ENCODE peak calls at places on chromosomes 7 and 10, in seven cellular contexts. O is fibroblast of pulmonary artery, B is foreskin fibroblast, I is endothelial cell of umbilical vein, M is progenitor cell of endocrine pancreas, X is sigmoid colon, H is A549. P is an unnamed sample.

GRCh38 chr7:140022582-140023211 is 40.1 kb downstream of the PARP12 start:
- DNase-seq in O (peak), B (peak), M (no peak), X (no peak), H (no peak), I (peak), P (no peak)

GRCh38 chr10:42926831-42927230 is 144.2 kb downstream of the BMS1 start:
- DNase-seq in H (no peak), X (no peak), O (peak), I (no peak), B (no peak), M (no peak), P (no peak)

GRCh38 chr10:124694467-124695195 is 49.5 kb downstream of the FAM53B start:
- DNase-seq in X (no peak), M (no peak), O (no peak), H (no peak), I (no peak), B (no peak), P (no peak)

GRCh38 chr10:57314046-57314445 is 953.0 kb upstream of the ZWINT start:
- DNase-seq in M (no peak), O (no peak), I (no peak), H (no peak), X (no peak), B (no peak), P (no peak)

GRCh38 chr7:157464971-157465481 is 128.2 kb downstream of the DNAJB6 start:
- DNase-seq in H (no peak), B (no peak), O (no peak), I (no peak), X (peak), M (no peak), P (no peak)

GRCh38 chr7:78248867-78249266 is 450.3 kb downstream of the PHTF2 start:
- DNase-seq in H (no peak), I (no peak), M (no peak), X (no peak), B (no peak), O (no peak), P (no peak)

GRCh38 chr7:104529567-104529966 is 201.2 kb downstream of the LHFPL3 start:
- DNase-seq in H (no peak), O (no peak), X (no peak), M (no peak), I (no peak), B (no peak), P (no peak)

GRCh38 chr7:96388620-96389383 is 66.9 kb upstream of the SLC25A13 start:
- DNase-seq in O (peak), M (no peak), X (no peak), I (peak), B (peak), H (no peak), P (peak)

GRCh38 chr10:61970182-61971015 is 68.9 kb downstream of the ARID5B start:
- DNase-seq in O (peak), H (no peak), M (no peak), X (no peak), B (no peak), I (peak), P (no peak)

GRCh38 chr10:92688927-92689662 is 660 bp upstream of the HHEX start:
- DNase-seq in X (peak), O (peak), I (peak), B (no peak), M (peak), H (no peak), P (no peak)

GRCh38 chr10:63671317-63671937 is 150.2 kb downstream of the REEP3 start:
- DNase-seq in H (no peak), B (peak), O (peak), I (peak), M (no peak), X (no peak), P (peak)

GRCh38 chr7:117871401-117871777 is 1.9 kb downstream of the CTTNBP2 start:
- DNase-seq in M (no peak), H (no peak), B (no peak), O (no peak), I (no peak), X (no peak), P (no peak)

GRCh38 chr7:96414931-96415292 is 93.0 kb upstream of the SLC25A13 start:
- DNase-seq in B (no peak), M (no peak), X (no peak), H (no peak), I (peak), O (peak), P (no peak)

GRCh38 chr10:11354823-11355222 is 256.6 kb downstream of the USP6NL start:
- DNase-seq in H (no peak), B (no peak), I (no peak), O (no peak), M (no peak), X (peak), P (no peak)

GRCh38 chr7:114835861-114836260 is 86.0 kb upstream of the MDFIC start:
- DNase-seq in M (no peak), O (no peak), I (no peak), X (no peak), H (no peak), B (no peak), P (no peak)

GRCh38 chr7:12111461-12112405 is 99.4 kb upstream of the TMEM106B start:
- DNase-seq in X (peak), B (peak), M (peak), O (peak), H (no peak), I (peak), P (no peak)

GRCh38 chr10:58278274-58278961 is 9.5 kb downstream of the CISD1 start:
- DNase-seq in I (no peak), M (no peak), O (no peak), X (no peak), H (no peak), B (no peak), P (no peak)

GRCh38 chr10:50629495-50630122 is 5.9 kb upstream of the SGMS1 start:
- DNase-seq in X (no peak), H (no peak), O (no peak), M (no peak), B (no peak), I (no peak), P (no peak)

GRCh38 chr7:2483495-2483894 is 7.3 kb upstream of the GRIFIN start:
- DNase-seq in H (no peak), X (no peak), B (no peak), O (no peak), I (no peak), M (no peak), P (no peak)

GRCh38 chr10:103852189-103852711 is 3.1 kb downstream of the SH3PXD2A start:
- DNase-seq in M (no peak), X (peak), I (no peak), O (peak), B (peak), H (no peak), P (no peak)

GRCh38 chr10:6918305-6918704 is 338.2 kb upstream of the PRKCQ start:
- DNase-seq in X (no peak), M (no peak), I (no peak), O (no peak), H (no peak), B (no peak), P (no peak)

GRCh38 chr7:104106106-104106505 is 101.7 kb downstream of the ORC5 start:
- DNase-seq in I (peak), X (no peak), H (no peak), O (peak), M (no peak), B (peak), P (no peak)

GRCh38 chr7:44615149-44615611 is 8.8 kb downstream of the OGDH start:
- DNase-seq in H (no peak), O (no peak), X (peak), I (peak), M (no peak), B (no peak), P (no peak)

GRCh38 chr7:152145853-152146466 is 120.5 kb downstream of the GALNT11 start:
- DNase-seq in B (peak), X (no peak), M (no peak), I (peak), H (peak), O (peak), P (peak)

GRCh38 chr10:22245567-22245966 is 27.8 kb upstream of the EBLN1 start:
- DNase-seq in H (no peak), I (peak), O (peak), M (no peak), B (no peak), X (no peak), P (no peak)

GRCh38 chr7:4189151-4189570 is 492.9 kb upstream of the FOXK1 start:
- DNase-seq in I (no peak), B (peak), H (no peak), M (no peak), O (peak), X (peak), P (no peak)

GRCh38 chr7:87152897-87153641 is 816 bp downstream of the DMTF1 start:
- DNase-seq in X (peak), H (peak), B (no peak), I (peak), O (peak), M (no peak), P (no peak)

GRCh38 chr10:29501692-29502091 is 133.1 kb downstream of the SVIL start:
- DNase-seq in O (peak), M (no peak), B (peak), H (peak), I (no peak), X (no peak), P (peak)

GRCh38 chr7:122970740-122971725 is 24.5 kb downstream of the TAS2R16 start:
- DNase-seq in H (no peak), I (no peak), O (no peak), B (no peak), M (no peak), X (no peak), P (no peak)

GRCh38 chr10:76315240-76315639 is 883.8 kb downstream of the LRMDA start:
- DNase-seq in M (no peak), B (no peak), X (no peak), I (no peak), H (no peak), O (no peak), P (no peak)

DNA sequence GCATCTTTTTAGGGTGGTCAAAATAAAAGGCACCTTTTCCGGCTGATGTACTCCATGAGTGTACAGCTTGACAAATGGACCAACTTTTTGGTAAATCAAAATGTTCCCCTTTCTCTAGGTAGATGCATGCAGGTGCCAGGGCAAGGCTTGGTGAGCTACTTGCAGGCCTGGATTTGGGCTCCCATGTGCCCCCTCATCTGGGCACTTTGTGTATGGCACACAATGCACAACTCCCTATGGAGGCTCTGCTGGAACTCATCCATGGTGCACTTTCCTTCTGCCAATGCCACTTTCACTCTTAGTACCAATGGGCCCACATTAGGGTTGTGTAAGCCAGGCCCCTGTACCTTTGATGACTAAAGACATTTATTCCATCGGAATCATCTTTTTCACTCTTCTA is 300.8 kb downstream of the SDHAF3 start:
- DNase-seq in I (no peak), M (no peak), X (no peak), B (no peak), H (no peak), O (no peak), P (no peak)
- TF ChIP-seq CTCF in I (no peak), M (no peak), X (no peak), B (no peak), H (no peak), O (no peak), P (no peak)

GRCh38 chr10:127085957-127086356 is 110.4 kb downstream of the INSYN2A start:
- DNase-seq in H (no peak), X (no peak), B (no peak), O (no peak), I (no peak), M (no peak), P (no peak)
- TF ChIP-seq CTCF in H (no peak), X (no peak), B (no peak), O (no peak), I (no peak), M (no peak), P (no peak)

DNA sequence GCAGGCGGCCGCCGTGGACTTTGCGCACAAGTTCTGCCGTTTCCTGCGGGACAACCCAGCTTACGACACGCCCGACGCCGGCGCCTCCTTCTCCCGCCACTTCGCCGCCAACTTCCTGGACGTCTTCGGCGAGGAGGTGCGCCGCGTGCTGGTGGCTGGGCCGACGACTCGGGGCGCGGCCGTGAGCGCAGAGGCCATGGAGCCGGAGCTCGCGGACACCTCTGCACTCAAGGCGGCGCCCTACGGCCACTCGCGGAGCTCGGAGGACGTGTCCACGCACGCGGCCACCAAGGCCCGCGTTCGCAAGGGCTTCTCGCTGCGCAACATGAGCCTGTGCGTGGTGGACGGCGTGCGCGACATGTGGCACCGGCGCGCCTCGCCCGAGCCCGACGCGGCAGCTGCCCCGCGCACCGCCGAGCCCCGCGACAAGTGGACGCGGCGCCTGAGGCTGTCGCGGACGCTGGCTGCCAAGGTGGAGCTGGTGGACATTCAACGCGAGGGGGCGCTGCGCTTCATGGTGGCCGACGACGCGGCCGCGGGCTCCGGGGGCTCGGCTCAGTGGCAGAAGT is 14.1 kb downstream of the SH2B2 start:
- DNase-seq in M (no peak), B (no peak), H (no peak), X (no peak), O (no peak), I (no peak), P (no peak)
- TF ChIP-seq CTCF in M (peak), B (no peak), H (no peak), X (no peak), O (no peak), I (peak), P (peak)

GRCh38 chr7:108066486-108066885 is 63.5 kb upstream of the LAMB1 start:
- DNase-seq in X (no peak), M (no peak), H (no peak), I (peak), B (no peak), O (no peak), P (no peak)

GRCh38 chr7:108063520-108063933 is 60.6 kb upstream of the LAMB1 start:
- DNase-seq in H (no peak), M (no peak), I (no peak), X (no peak), B (no peak), O (no peak), P (no peak)

GRCh38 chr7:108059526-108059925 is 56.6 kb upstream of the LAMB1 start:
- DNase-seq in B (no peak), I (no peak), X (no peak), H (no peak), O (peak), M (no peak), P (no peak)

GRCh38 chr7:108057951-108058391 is 55.0 kb upstream of the LAMB1 start:
- DNase-seq in O (no peak), X (no peak), H (no peak), I (no peak), B (no peak), M (no peak), P (no peak)

GRCh38 chr7:108062250-108063014 is 59.5 kb upstream of the LAMB1 start:
- DNase-seq in I (no peak), B (no peak), X (no peak), O (no peak), M (no peak), H (no peak), P (no peak)
- TF ChIP-seq CTCF in I (no peak), B (no peak), X (no peak), O (no peak), M (no peak), H (no peak), P (no peak)

GRCh38 chr10:3057946-3058345 is 9.4 kb upstream of the PFKP start:
- DNase-seq in X (peak), M (no peak), I (no peak), B (no peak), O (no peak), H (no peak), P (no peak)
- TF ChIP-seq CTCF in X (no peak), M (no peak), I (no peak), B (no peak), O (no peak), H (no peak), P (no peak)